ENCODE peak calls at places on chromosomes 16 and 17, in seven cellular contexts. A is CD4-positive, alpha-beta T cell; U is HL-60; H is upper lobe of right lung; M is AG09309; Q is suprapubic skin; G is mucosa of descending colon. D is an unnamed sample.

GRCh38 chr17:35242158-35242804 is 591 bp upstream of the SLFN5 start:
- DNase-seq in Q (peak; percentile 85), U (peak; percentile 67), G (peak; percentile 83), H (peak; percentile 89), A (peak; percentile 76), M (no peak), D (no peak)

GRCh38 chr16:30996324-30996999 is 11.5 kb downstream of the HSD3B7 start:
- DNase-seq in M (no peak), G (peak; percentile 39), U (no peak), Q (no peak), H (no peak), A (no peak), D (no peak)

GRCh38 chr17:22517716-22518115 is 825.4 kb downstream of the KCNJ18 start:
- DNase-seq in A (no peak), G (no peak), U (peak; percentile 29), M (no peak), Q (no peak), H (no peak), D (no peak)

GRCh38 chr17:45042346-45043120 is 8.9 kb downstream of the DCAKD start:
- DNase-seq in Q (no peak), G (no peak), M (no peak), U (no peak), H (no peak), A (no peak), D (peak; percentile 13)

GRCh38 chr17:69223809-69224208 is 4.8 kb downstream of the ABCA10 start:
- DNase-seq in M (no peak), U (no peak), G (no peak), A (no peak), H (no peak), Q (no peak), D (no peak)

GRCh38 chr16:80080287-80080851 is 460.4 kb upstream of the DYNLRB2 start:
- DNase-seq in U (no peak), H (no peak), M (no peak), Q (no peak), G (no peak), A (no peak), D (no peak)

GRCh38 chr16:83975646-83976260 is 7.7 kb downstream of the NECAB2 start:
- DNase-seq in G (no peak), H (no peak), A (no peak), Q (no peak), U (no peak), M (no peak), D (no peak)

GRCh38 chr16:88754912-88755744 is 29.9 kb downstream of the PIEZO1 start:
- DNase-seq in G (no peak), Q (no peak), U (peak; percentile 21), H (no peak), A (no peak), M (peak; percentile 17), D (no peak)

GRCh38 chr17:56468840-56469239 is 124.7 kb upstream of the NOG start:
- DNase-seq in A (no peak), M (no peak), U (no peak), Q (no peak), H (no peak), G (no peak), D (no peak)

GRCh38 chr17:49508061-49508865 is 13.2 kb downstream of the NGFR start:
- DNase-seq in A (no peak), U (no peak), G (no peak), M (no peak), H (no peak), Q (no peak), D (no peak)

GRCh38 chr16:23060458-23061320 is 88.6 kb downstream of the USP31 start:
- DNase-seq in M (no peak), Q (no peak), G (peak; percentile 88), U (peak; percentile 69), H (no peak), A (peak; percentile 33), D (peak; percentile 40)

GRCh38 chr16:58727028-58727781 is 6.9 kb downstream of the GOT2 start:
- DNase-seq in H (no peak), U (no peak), A (no peak), G (no peak), M (no peak), Q (no peak), D (no peak)

DNA sequence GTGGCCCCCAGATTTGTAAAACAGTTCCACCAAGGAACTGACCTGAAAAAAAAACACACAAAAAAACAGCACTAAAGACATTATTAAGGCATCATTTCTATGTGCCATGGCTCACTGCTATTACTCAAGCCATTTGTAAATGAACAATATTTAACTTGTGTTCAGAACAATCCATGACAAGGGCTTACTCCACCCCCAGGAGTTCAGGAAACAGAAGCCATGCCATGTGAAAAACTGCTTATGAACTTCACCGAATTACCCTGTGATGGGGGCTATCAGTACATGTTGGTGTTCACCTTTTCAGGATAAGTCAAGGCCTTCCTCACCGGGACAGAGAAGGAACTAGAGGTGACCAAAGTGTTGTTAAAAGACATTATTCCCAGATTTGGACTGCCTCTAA is 19.2 kb downstream of the ACSM1 start:
- DNase-seq in U (no peak), Q (no peak), M (no peak), H (no peak), G (no peak), A (no peak), D (no peak)
- TF ChIP-seq CTCF in U (no peak), Q (no peak), M (no peak), H (no peak), G (no peak), A (no peak), D (no peak)

GRCh38 chr17:65727832-65728231 is 166.4 kb upstream of the AXIN2 start:
- DNase-seq in G (no peak), H (no peak), U (no peak), A (no peak), M (no peak), Q (no peak), D (no peak)

GRCh38 chr17:65737451-65737850 is 176.0 kb upstream of the AXIN2 start:
- DNase-seq in A (no peak), M (no peak), H (no peak), U (no peak), G (no peak), Q (no peak), D (no peak)

GRCh38 chr17:65729207-65729606 is 167.8 kb upstream of the AXIN2 start:
- DNase-seq in M (no peak), A (no peak), U (no peak), H (no peak), Q (no peak), G (no peak), D (no peak)

GRCh38 chr17:65730711-65731169 is 169.3 kb upstream of the AXIN2 start:
- DNase-seq in G (no peak), H (no peak), M (peak; percentile 90), U (no peak), A (no peak), Q (no peak), D (no peak)

GRCh38 chr17:65733314-65733713 is 171.9 kb upstream of the AXIN2 start:
- DNase-seq in U (no peak), A (no peak), H (no peak), Q (no peak), M (no peak), G (no peak), D (no peak)
- TF ChIP-seq CTCF in U (no peak), A (no peak), H (no peak), Q (no peak), M (no peak), G (no peak), D (no peak)

DNA sequence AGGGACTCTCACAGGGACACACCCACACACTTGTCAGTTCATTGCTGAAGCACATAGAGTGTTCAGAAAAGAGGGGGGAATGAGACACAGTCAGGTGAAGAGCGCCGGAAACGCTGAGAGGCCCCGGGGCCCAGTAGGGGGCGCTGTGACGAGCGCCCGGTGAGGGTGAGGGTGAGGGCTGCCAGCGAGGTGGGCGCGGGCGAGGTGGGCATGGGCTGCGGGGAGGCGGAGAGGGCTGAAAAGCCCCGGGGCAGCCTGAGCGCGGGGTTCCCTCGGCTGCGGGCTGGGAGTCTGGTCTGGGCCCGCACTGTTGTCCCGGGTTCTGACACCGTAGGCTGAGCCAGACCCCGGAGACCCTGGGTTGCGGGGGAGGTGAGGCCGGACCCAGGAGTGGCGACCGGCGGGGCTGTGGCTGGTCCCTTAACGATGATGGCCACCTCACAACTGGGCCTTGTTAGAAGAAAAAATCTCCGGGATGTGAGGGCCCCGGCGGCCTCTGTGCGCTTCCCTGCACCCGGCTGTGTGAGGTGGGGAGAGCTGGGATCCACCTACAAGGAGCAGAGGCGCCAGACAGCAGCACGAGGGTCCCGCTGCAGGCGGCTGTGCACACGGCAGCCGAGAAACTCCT is 91.4 kb downstream of the C16orf78 start:
- DNase-seq in M (no peak), H (no peak), Q (peak; percentile 59), G (no peak), A (peak; percentile 25), U (no peak), D (no peak)
- TF ChIP-seq CTCF in M (no peak), H (no peak), Q (no peak), G (peak; percentile 8), A (peak; percentile 55), U (no peak), D (peak; percentile 7)

GRCh38 chr17:81907219-81908145 is 3.7 kb downstream of the PCYT2 start:
- DNase-seq in H (no peak), A (no peak), Q (no peak), G (no peak), U (no peak), M (no peak), D (no peak)

GRCh38 chr17:81904600-81905423 is 2.8 kb downstream of the NPB start:
- DNase-seq in H (no peak), Q (no peak), G (no peak), A (no peak), U (no peak), M (no peak), D (no peak)

GRCh38 chr17:81905424-81905875 is 3.4 kb downstream of the NPB start:
- DNase-seq in U (no peak), M (no peak), A (no peak), G (no peak), Q (no peak), H (no peak), D (no peak)

GRCh38 chr17:81905993-81906392 is 4.0 kb downstream of the NPB start:
- DNase-seq in G (no peak), M (no peak), H (no peak), U (no peak), Q (no peak), A (no peak), D (no peak)

GRCh38 chr17:81906476-81907218 is 4.6 kb downstream of the PCYT2 start:
- DNase-seq in G (no peak), M (no peak), U (no peak), A (no peak), Q (no peak), H (no peak), D (no peak)
- TF ChIP-seq CTCF in G (no peak), M (no peak), U (no peak), A (no peak), Q (no peak), H (no peak), D (peak; percentile 37)